ENCODE peak calls at places on chromosomes 5 and 9, in seven cellular contexts. Z, V, X, H, S, M and Y are unnamed samples.

GRCh38 chr5:43627028-43627427 is 24.0 kb downstream of the NNT start:
- DNase-seq in Z (peak; percentile 47), V (peak; percentile 70), X (peak; percentile 33), H (no peak), S (no peak), M (no peak), Y (no peak)

GRCh38 chr5:126867237-126867636 is 90.3 kb downstream of the LMNB1 start:
- DNase-seq in Z (no peak), V (no peak), X (no peak), H (no peak), S (peak; percentile 41), M (no peak), Y (no peak)

GRCh38 chr9:127546125-127546832 is 65.8 kb upstream of the STXBP1 start:
- DNase-seq in Z (no peak), V (peak; percentile 55), X (peak; percentile 82), H (no peak), S (no peak), M (no peak), Y (no peak)

GRCh38 chr5:85910335-85910734 is 707.4 kb upstream of the COX7C start:
- DNase-seq in Z (no peak), V (no peak), X (no peak), H (no peak), S (no peak), M (no peak), Y (no peak)

GRCh38 chr5:68225188-68225910 is 9.8 kb downstream of the PIK3R1 start:
- DNase-seq in Z (no peak), V (peak; percentile 23), X (no peak), H (no peak), S (no peak), M (no peak), Y (no peak)

GRCh38 chr5:62686692-62687091 is 108.1 kb downstream of the LRRC70 start:
- DNase-seq in Z (no peak), V (no peak), X (no peak), H (no peak), S (no peak), M (no peak), Y (no peak)

GRCh38 chr5:158569534-158569933 is 530.2 kb downstream of the EBF1 start:
- DNase-seq in Z (no peak), V (no peak), X (no peak), H (no peak), S (no peak), M (no peak), Y (no peak)

GRCh38 chr5:176979669-176980068 is 26.9 kb downstream of the UIMC1 start:
- DNase-seq in Z (no peak), V (no peak), X (no peak), H (no peak), S (no peak), M (no peak), Y (no peak)

GRCh38 chr5:68114641-68115040 is 100.9 kb upstream of the PIK3R1 start:
- DNase-seq in Z (no peak), V (no peak), X (no peak), H (no peak), S (no peak), M (no peak), Y (no peak)

GRCh38 chr5:88713818-88714217 is 169.2 kb downstream of the MEF2C start:
- DNase-seq in Z (no peak), V (no peak), X (no peak), H (no peak), S (no peak), M (no peak), Y (no peak)

GRCh38 chr5:56317923-56318561 is 84.9 kb upstream of the ANKRD55 start:
- DNase-seq in Z (no peak), V (no peak), X (no peak), H (no peak), S (no peak), M (peak; percentile 63), Y (no peak)

GRCh38 chr9:127224883-127225739 is 39.5 kb upstream of the GARNL3 start:
- DNase-seq in Z (peak; percentile 100), V (peak; percentile 74), X (peak; percentile 100), H (peak; percentile 96), S (peak; percentile 98), M (no peak), Y (peak; percentile 96)

GRCh38 chr5:5165541-5166002 is 25.4 kb downstream of the ADAMTS16 start:
- DNase-seq in Z (no peak), V (no peak), X (no peak), H (no peak), S (no peak), M (no peak), Y (no peak)
- TF ChIP-seq TAF1 in Z (no peak), V (no peak), X (no peak), H (no peak), S (no peak), M (no peak), Y (no peak)

GRCh38 chr9:92762781-92763708 is 1.6 kb downstream of the BICD2 start:
- DNase-seq in Z (no peak), V (no peak), X (no peak), H (no peak), S (no peak), M (no peak), Y (no peak)

GRCh38 chr9:92764988-92765936 is 629 bp upstream of the BICD2 start:
- DNase-seq in Z (peak; percentile 91), V (peak; percentile 92), X (peak; percentile 96), H (peak; percentile 75), S (peak; percentile 95), M (peak; percentile 86), Y (peak; percentile 95)

GRCh38 chr9:92764381-92764987 is at the start of gene BICD2:
- DNase-seq in Z (peak; percentile 99), V (no peak), X (no peak), H (peak; percentile 98), S (peak; percentile 60), M (no peak), Y (no peak)

GRCh38 chr9:92762196-92762595 is 2.4 kb downstream of the BICD2 start:
- DNase-seq in Z (no peak), V (no peak), X (no peak), H (no peak), S (no peak), M (no peak), Y (no peak)

GRCh38 chr9:92763721-92764380 is 782 bp downstream of the BICD2 start:
- DNase-seq in Z (peak; percentile 81), V (no peak), X (peak; percentile 70), H (peak; percentile 37), S (peak; percentile 65), M (no peak), Y (peak; percentile 42)
- TF ChIP-seq TAF1 in Z (no peak), V (peak; percentile 18), X (no peak), H (no peak), S (peak; percentile 19), M (no peak), Y (no peak)

DNA sequence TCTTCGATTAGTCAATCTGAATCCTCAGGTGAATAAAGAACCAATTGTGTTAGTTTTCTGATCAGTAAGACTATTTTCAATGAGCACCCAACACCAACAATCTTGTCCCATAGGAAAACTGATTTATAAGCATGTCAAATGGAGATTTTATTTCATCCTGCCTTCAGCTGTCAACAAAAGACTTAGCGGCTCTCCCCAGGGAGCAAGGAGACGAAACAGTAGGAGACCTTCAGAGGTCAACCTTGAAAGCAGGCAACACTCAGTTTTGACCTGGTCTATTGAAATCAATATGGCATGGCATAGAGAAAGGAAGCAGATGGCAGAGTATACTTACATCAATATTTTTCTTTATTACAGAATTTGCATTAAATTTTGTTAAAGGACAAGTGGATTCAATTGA is 34.1 kb downstream of the ZNF622 start:
- DNase-seq in Z (no peak), V (no peak), X (no peak), H (no peak), S (no peak), M (no peak), Y (no peak)
- TF ChIP-seq TAF1 in Z (no peak), V (no peak), X (no peak), H (no peak), S (no peak), M (no peak), Y (no peak)

GRCh38 chr5:14450055-14450524 is 131.5 kb upstream of the OTULINL start:
- DNase-seq in Z (no peak), V (no peak), X (no peak), H (no peak), S (no peak), M (no peak), Y (no peak)
- TF ChIP-seq TAF1 in Z (no peak), V (no peak), X (no peak), H (no peak), S (no peak), M (no peak), Y (no peak)

GRCh38 chr9:134477927-134478326 is 151.7 kb downstream of the RXRA start:
- DNase-seq in Z (no peak), V (no peak), X (no peak), H (no peak), S (no peak), M (no peak), Y (no peak)
- TF ChIP-seq TAF1 in Z (no peak), V (no peak), X (no peak), H (no peak), S (no peak), M (no peak), Y (no peak)

GRCh38 chr5:103139264-103139865 is 19.3 kb downstream of the PPIP5K2 start:
- DNase-seq in Z (peak; percentile 79), V (peak; percentile 69), X (peak; percentile 71), H (peak; percentile 41), S (peak; percentile 81), M (peak; percentile 30), Y (peak; percentile 34)
- TF ChIP-seq TAF1 in Z (no peak), V (no peak), X (no peak), H (no peak), S (no peak), M (no peak), Y (no peak)

DNA sequence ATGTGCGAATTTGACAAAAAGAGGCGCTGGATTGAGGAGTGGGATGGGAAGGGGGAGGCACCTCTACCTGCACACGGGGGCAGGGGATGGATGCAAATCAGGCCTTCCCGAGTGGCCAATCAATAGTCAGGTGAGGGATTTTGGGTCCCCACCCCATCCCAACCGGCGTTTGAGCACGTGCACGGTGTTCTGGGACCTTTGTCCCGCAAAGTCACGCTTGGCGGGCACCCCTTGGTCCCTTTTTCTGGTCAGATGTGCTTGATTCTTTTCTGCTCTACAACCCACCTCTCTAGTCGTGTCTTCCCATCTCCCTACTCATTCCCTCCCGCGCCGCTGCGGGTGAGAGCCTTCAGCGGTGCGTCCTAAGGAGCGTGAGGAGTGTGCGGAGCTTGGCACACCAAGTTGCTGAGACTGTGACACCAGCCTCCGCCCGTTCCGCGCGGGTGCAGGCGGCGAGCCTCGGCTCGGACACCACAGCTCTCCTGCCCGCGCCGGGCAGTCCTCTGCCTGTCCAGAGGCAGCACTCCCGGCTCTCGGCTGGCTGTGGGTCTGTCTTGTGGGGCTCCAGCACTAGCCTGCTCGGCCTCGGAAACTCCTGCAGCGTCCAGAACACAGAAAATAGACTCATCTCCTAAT is 495 bp upstream of the ADAMTS19 start:
- DNase-seq in Z (peak; percentile 44), V (no peak), X (no peak), H (no peak), S (peak; percentile 78), M (no peak), Y (no peak)
- TF ChIP-seq TAF1 in Z (no peak), V (no peak), X (no peak), H (no peak), S (peak; percentile 80), M (no peak), Y (no peak)